ENCODE peak calls at places on chromosomes 4 and X, in nine cellular contexts. V, N, Q, J, F, P, E, O and W are unnamed samples.

GRCh38 chrX:44483965-44484606 is 58.6 kb downstream of the FUNDC1 start:
- DNase-seq in F (no peak), E (peak), Q (no peak), P (no peak), O (no peak), N (no peak), V (no peak), J (no peak), W (peak)

GRCh38 chr4:24775750-24776149 is 19.6 kb upstream of the SOD3 start:
- DNase-seq in J (no peak), V (no peak), Q (no peak), N (no peak), F (no peak), O (peak), E (no peak), P (no peak), W (no peak)

GRCh38 chr4:151266542-151266941 is 10.4 kb upstream of the PRSS48 start:
- DNase-seq in N (no peak), E (no peak), P (no peak), O (peak), V (peak), Q (no peak), J (peak), F (no peak), W (no peak)

GRCh38 chr4:22670953-22671352 is 21.8 kb upstream of the GBA3 start:
- DNase-seq in P (no peak), J (peak), F (no peak), E (peak), N (no peak), Q (peak), O (no peak), V (peak), W (peak)

GRCh38 chrX:143632625-143633387 is 3.1 kb downstream of the SLITRK4 start:
- DNase-seq in O (no peak), P (no peak), N (no peak), Q (no peak), F (no peak), V (no peak), E (no peak), J (no peak), W (peak)

GRCh38 chr4:142840516-142841123 is 5.5 kb downstream of the INPP4B start:
- DNase-seq in O (peak), J (no peak), N (no peak), V (peak), E (no peak), Q (peak), F (no peak), P (no peak), W (peak)

GRCh38 chrX:102651968-102652744 is 873 bp downstream of the GPRASP1 start:
- DNase-seq in Q (peak), F (no peak), E (peak), V (peak), N (peak), O (peak), J (no peak), P (peak), W (peak)

GRCh38 chr4:78481180-78481579 is 70.4 kb upstream of the ANXA3 start:
- DNase-seq in Q (no peak), E (no peak), F (no peak), N (no peak), J (peak), O (peak), P (no peak), V (peak), W (peak)

GRCh38 chr4:83510442-83510841 is 25.5 kb upstream of the GPAT3 start:
- DNase-seq in Q (no peak), F (no peak), P (no peak), J (no peak), N (no peak), E (no peak), V (no peak), O (no peak), W (no peak)

GRCh38 chr4:153409924-153410501 is 56.1 kb upstream of the TMEM131L start:
- DNase-seq in J (no peak), P (no peak), O (no peak), Q (peak), V (peak), F (no peak), N (no peak), E (no peak), W (peak)

GRCh38 chrX:154327026-154327820 is 31.6 kb downstream of the TKTL1 start:
- DNase-seq in V (no peak), O (peak), E (peak), P (no peak), J (no peak), F (no peak), N (no peak), Q (peak), W (no peak)

GRCh38 chr4:47736555-47736954 is 101.3 kb downstream of the CORIN start:
- DNase-seq in O (no peak), P (no peak), J (no peak), Q (no peak), F (no peak), N (no peak), E (no peak), V (no peak), W (no peak)

GRCh38 chrX:69083361-69083760 is 81.9 kb downstream of the PJA1 start:
- DNase-seq in E (no peak), Q (no peak), P (no peak), F (no peak), V (no peak), J (no peak), O (no peak), N (no peak), W (no peak)

GRCh38 chrX:42079968-42080367 is 156.6 kb upstream of the CASK start:
- DNase-seq in N (no peak), Q (no peak), J (no peak), E (no peak), P (no peak), V (no peak), F (no peak), O (peak), W (no peak)

GRCh38 chrX:154074199-154074598 is 23.3 kb downstream of the MECP2 start:
- DNase-seq in F (no peak), Q (peak), J (no peak), P (no peak), N (no peak), E (peak), V (peak), O (peak), W (peak)

GRCh38 chr4:55706526-55706925 is 70.4 kb upstream of the NMU start:
- DNase-seq in J (peak), Q (no peak), F (no peak), E (no peak), P (no peak), O (peak), N (no peak), V (peak), W (no peak)

GRCh38 chr4:128517096-128517738 is 229.6 kb upstream of the PGRMC2 start:
- DNase-seq in N (no peak), E (no peak), O (peak), F (no peak), V (peak), P (no peak), Q (no peak), J (no peak), W (peak)

GRCh38 chr4:87465739-87466366 is 43.5 kb downstream of the NUDT9 start:
- DNase-seq in J (peak), Q (peak), E (peak), P (no peak), N (no peak), O (peak), V (peak), F (no peak), W (peak)

GRCh38 chrX:131677655-131678628 is 134.1 kb downstream of the OR13H1 start:
- DNase-seq in V (peak), F (peak), Q (peak), O (peak), P (peak), E (peak), J (no peak), N (no peak), W (peak)

GRCh38 chrX:111168314-111168713 is 72.3 kb downstream of the PAK3 start:
- DNase-seq in E (peak), F (no peak), N (no peak), V (peak), Q (peak), J (no peak), O (peak), P (no peak), W (peak)

GRCh38 chr4:158146736-158147135 is 26.1 kb downstream of the GASK1B start:
- DNase-seq in F (no peak), O (no peak), N (no peak), P (no peak), E (no peak), V (no peak), Q (no peak), J (no peak), W (no peak)

GRCh38 chrX:120671963-120672362 is 42.1 kb upstream of the C1GALT1C1 start:
- DNase-seq in J (no peak), P (no peak), O (no peak), V (peak), E (peak), F (no peak), N (no peak), Q (no peak), W (no peak)